ENCODE peak calls at places on chromosomes 12 and 14, in six cellular contexts. J is upper lobe of right lung; U is body of pancreas; D is upper lobe of left lung; G is CD4-positive, CD25-positive, alpha-beta regulatory T cell; E is CD8-positive, alpha-beta T cell. M is an unnamed sample. For H3K4me1 and H3K9me3, the result is how much of the 10 kb centered on the place peaks cover.

GRCh38 chr14:68548194-68549056 is 244.4 kb downstream of the ZFP36L1 start:
- DNase-seq in J (peak), U (peak), D (no peak), G (no peak), E (no peak), M (peak)

GRCh38 chr14:50347521-50347920 is 35.4 kb downstream of the DMAC2L start:
- DNase-seq in J (no peak), U (peak), D (peak), G (no peak), E (no peak), M (no peak)

GRCh38 chr12:96108321-96108720 is 72.9 kb upstream of the LTA4H start:
- DNase-seq in J (no peak), U (peak), D (peak), G (peak), E (peak), M (no peak)

GRCh38 chr14:23174266-23174665 is 9.2 kb downstream of the SLC7A8 start:
- DNase-seq in J (no peak), U (no peak), D (peak), G (no peak), E (no peak), M (no peak)

GRCh38 chr14:65599375-65599774 is 186.8 kb downstream of the FUT8 start:
- DNase-seq in J (no peak), U (no peak), D (no peak), G (no peak), E (no peak), M (no peak)

GRCh38 chr12:92411687-92412086 is 266.0 kb upstream of the BTG1 start:
- DNase-seq in J (no peak), U (no peak), D (no peak), G (no peak), E (no peak), M (no peak)

GRCh38 chr14:24310666-24311604 is at the start of gene LTB4R:
- DNase-seq in J (peak), U (peak), D (peak), G (peak), E (peak), M (no peak)

GRCh38 chr12:52190860-52191729 is 719 bp downstream of the KRT80 start:
- DNase-seq in J (no peak), U (peak), D (no peak), G (no peak), E (no peak), M (no peak)

GRCh38 chr12:51218607-51219161 is 822 bp upstream of the POU6F1 start:
- DNase-seq in J (no peak), U (peak), D (peak), G (no peak), E (no peak), M (no peak)

GRCh38 chr12:117148642-117149041 is 41.6 kb downstream of the FBXO21 start:
- DNase-seq in J (no peak), U (no peak), D (no peak), G (no peak), E (no peak), M (no peak)

GRCh38 chr12:47867496-47867941 is 37.3 kb downstream of the VDR start:
- DNase-seq in J (no peak), U (no peak), D (peak), G (no peak), E (no peak), M (peak)

GRCh38 chr12:58465418-58465817 is 454.9 kb downstream of the LRIG3 start:
- DNase-seq in J (no peak), U (no peak), D (no peak), G (no peak), E (no peak), M (no peak)

GRCh38 chr14:54085137-54085810 is 128.6 kb upstream of the BMP4 start:
- DNase-seq in J (no peak), U (no peak), D (no peak), G (no peak), E (no peak), M (no peak)

GRCh38 chr14:94665121-94665520 is 52.9 kb downstream of the SERPINA3 start:
- DNase-seq in J (no peak), U (no peak), D (no peak), G (no peak), E (no peak), M (no peak)

GRCh38 chr12:51798507-51798906 is 50.0 kb downstream of the FIGNL2 start:
- DNase-seq in J (no peak), U (no peak), D (no peak), G (no peak), E (no peak), M (no peak)

GRCh38 chr12:48758186-48758585 is 30.7 kb downstream of the ADCY6 start:
- DNase-seq in J (no peak), U (no peak), D (no peak), G (no peak), E (no peak), M (no peak)

GRCh38 chr14:21061347-21061668 is 3.7 kb downstream of the RNASE8 start:
- DNase-seq in J (no peak), U (no peak), D (no peak), G (no peak), E (no peak), M (no peak)

GRCh38 chr12:14454098-14454907 is 88.8 kb downstream of the ATF7IP start:
- DNase-seq in J (no peak), U (peak), D (no peak), G (peak), E (no peak), M (no peak)

GRCh38 chr14:89771251-89771650 is 183.3 kb downstream of the EFCAB11 start:
- DNase-seq in J (no peak), U (no peak), D (no peak), G (no peak), E (no peak), M (no peak)

GRCh38 chr14:60151715-60152114 is 13.5 kb downstream of the DHRS7 start:
- DNase-seq in J (peak), U (peak), D (peak), G (peak), E (peak), M (peak)

GRCh38 chr12:93125126-93125525 is 196.0 kb upstream of the EEA1 start:
- DNase-seq in J (no peak), U (no peak), D (no peak), G (no peak), E (no peak), M (peak)

GRCh38 chr12:20248646-20249045 is 119.7 kb upstream of the PDE3A start:
- DNase-seq in J (no peak), U (no peak), D (no peak), G (no peak), E (no peak), M (no peak)

GRCh38 chr14:21680072-21680471 is 6.5 kb upstream of the OR4E1 start:
- DNase-seq in J (no peak), U (no peak), D (no peak), G (no peak), E (no peak), M (no peak)

GRCh38 chr12:90978117-90978770 is 23.3 kb upstream of the CCER1 start:
- DNase-seq in J (no peak), U (peak), D (no peak), G (no peak), E (no peak), M (no peak)

GRCh38 chr14:75979071-75979571 is 2.7 kb downstream of the TGFB3 start:
- DNase-seq in J (no peak), U (peak), D (no peak), G (no peak), E (no peak), M (no peak)

GRCh38 chr12:106581543-106582263 is 1.1 kb upstream of the RFX4 start:
- DNase-seq in J (no peak), U (no peak), D (no peak), G (no peak), E (no peak), M (no peak)

GRCh38 chr14:72049462-72049861 is 117.2 kb downstream of the RGS6 start:
- DNase-seq in J (no peak), U (no peak), D (no peak), G (no peak), E (no peak), M (no peak)

GRCh38 chr14:76784881-76785280 is 23.6 kb downstream of the VASH1 start:
- DNase-seq in J (peak), U (peak), D (peak), G (no peak), E (peak), M (no peak)

GRCh38 chr12:75819512-75819911 is 212.1 kb downstream of the PHLDA1 start:
- DNase-seq in J (no peak), U (no peak), D (no peak), G (no peak), E (no peak), M (no peak)

GRCh38 chr12:110550981-110551380 is 32.1 kb downstream of the PPTC7 start:
- DNase-seq in J (no peak), U (no peak), D (no peak), G (no peak), E (no peak), M (no peak)

GRCh38 chr12:110546339-110546738 is 36.8 kb downstream of the PPTC7 start:
- DNase-seq in J (no peak), U (no peak), D (no peak), G (no peak), E (no peak), M (no peak)

GRCh38 chr12:110548678-110549077 is 34.4 kb downstream of the PPTC7 start:
- DNase-seq in J (no peak), U (no peak), D (no peak), G (no peak), E (no peak), M (no peak)

GRCh38 chr12:110547090-110547489 is 36.0 kb downstream of the PPTC7 start:
- DNase-seq in J (no peak), U (no peak), D (no peak), G (no peak), E (no peak), M (no peak)

DNA sequence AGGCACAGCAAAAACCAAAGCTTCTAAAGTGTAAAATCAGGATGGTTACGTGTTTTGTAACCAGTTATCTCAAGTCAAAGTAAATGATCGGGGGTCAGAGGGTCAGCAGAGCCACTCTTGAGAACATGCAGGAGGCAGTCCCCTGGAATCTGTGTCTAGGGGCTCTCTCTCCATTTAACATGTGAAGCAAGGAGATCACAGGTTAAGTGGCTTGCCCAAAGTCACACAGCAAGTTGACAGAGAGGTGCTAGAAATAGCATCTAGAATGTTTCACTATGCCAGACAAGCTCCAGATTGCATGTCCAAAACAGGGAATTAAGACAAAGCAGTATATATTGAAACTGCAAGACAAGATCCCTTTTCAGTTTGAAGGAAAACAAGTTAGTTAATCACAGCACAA is 33.4 kb downstream of the PPTC7 start:
- DNase-seq in J (no peak), U (no peak), D (no peak), G (no peak), E (no peak), M (no peak)
- H3K4me1 ChIP-seq in J (under half), U (under half), D (under half), G (under half), E (under half), M (under half)

DNA sequence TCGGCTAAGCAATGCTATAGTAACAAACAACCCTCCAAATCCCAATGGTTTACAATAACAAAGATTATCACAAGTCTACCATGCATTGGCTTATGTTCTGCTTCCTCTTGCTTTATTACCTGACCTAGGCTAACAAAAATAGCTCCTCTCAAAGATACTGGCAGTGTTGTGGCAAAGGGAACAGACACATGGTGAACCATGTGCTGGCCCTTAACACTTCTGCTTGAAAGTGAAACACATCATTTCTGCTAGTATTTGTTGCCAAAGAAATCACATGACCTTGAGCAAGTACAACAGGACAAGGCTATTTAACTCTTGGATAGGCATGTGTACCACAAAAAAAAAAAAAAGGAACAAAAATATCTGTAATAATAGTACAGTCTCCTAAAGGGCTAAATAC is 139.7 kb downstream of the RMST start:
- DNase-seq in J (no peak), U (no peak), D (no peak), G (no peak), E (no peak), M (no peak)
- H3K27ac ChIP-seq in J (no peak), U (no peak), D (no peak), G (no peak), E (no peak), M (no peak)

GRCh38 chr14:19838433-19838832 is 34.9 kb downstream of the OR4N2 start:
- DNase-seq in J (no peak), U (no peak), D (no peak), G (no peak), E (no peak), M (no peak)
- H3K9me3 ChIP-seq in J (under half), U (under half), D (under half), G (under half), E (under half), M (under half)

GRCh38 chr12:81502912-81503695 is 256.0 kb downstream of the PPFIA2 start:
- DNase-seq in J (no peak), U (peak), D (no peak), G (no peak), E (no peak), M (no peak)
- H3K4me1 ChIP-seq in J (under half), U (under half), D (under half), G (under half), E (under half), M (under half)

M was measured in ascending aorta.